ENCODE peak calls at places on chromosomes 13 and 19, in seven cellular contexts. One of them, this sample, is unnamed.

GRCh38 chr19:367561-367960 is 23.0 kb upstream of the MIER2 start:
- DNase-seq in activated CD4-positive, alpha-beta T cell treated with anti-CD3 and anti-CD28 coated beads for 1 hour: no peak
- DNase-seq in NCI-H1105 treated with DMSO at 0.1 percent for 48 hours: no peak
- DNase-seq in AG04450: no peak
- DNase-seq in esophagus squamous epithelium: no peak
- DNase-seq in naive B cell: no peak
- DNase-seq in SHP77: no peak
- DNase-seq in this sample: no peak

GRCh38 chr19:10888421-10888866 is 17.1 kb downstream of the CARM1 start:
- DNase-seq in activated CD4-positive, alpha-beta T cell treated with anti-CD3 and anti-CD28 coated beads for 1 hour: no peak
- DNase-seq in NCI-H1105 treated with DMSO at 0.1 percent for 48 hours: no peak
- DNase-seq in AG04450: no peak
- DNase-seq in esophagus squamous epithelium: no peak
- DNase-seq in naive B cell: no peak
- DNase-seq in SHP77: no peak
- DNase-seq in this sample: no peak

GRCh38 chr19:6772028-6772865 is at the start of gene VAV1:
- DNase-seq in activated CD4-positive, alpha-beta T cell treated with anti-CD3 and anti-CD28 coated beads for 1 hour: peak
- DNase-seq in NCI-H1105 treated with DMSO at 0.1 percent for 48 hours: no peak
- DNase-seq in AG04450: no peak
- DNase-seq in esophagus squamous epithelium: peak
- DNase-seq in naive B cell: peak
- DNase-seq in SHP77: no peak
- DNase-seq in this sample: peak

GRCh38 chr19:2288010-2288742 is 6.2 kb upstream of the PEAK3 start:
- DNase-seq in activated CD4-positive, alpha-beta T cell treated with anti-CD3 and anti-CD28 coated beads for 1 hour: no peak
- DNase-seq in NCI-H1105 treated with DMSO at 0.1 percent for 48 hours: peak
- DNase-seq in AG04450: no peak
- DNase-seq in esophagus squamous epithelium: no peak
- DNase-seq in naive B cell: no peak
- DNase-seq in SHP77: no peak
- DNase-seq in this sample: no peak

GRCh38 chr19:3034845-3035541 is 5.9 kb upstream of the TLE2 start:
- DNase-seq in activated CD4-positive, alpha-beta T cell treated with anti-CD3 and anti-CD28 coated beads for 1 hour: no peak
- DNase-seq in NCI-H1105 treated with DMSO at 0.1 percent for 48 hours: no peak
- DNase-seq in AG04450: no peak
- DNase-seq in esophagus squamous epithelium: no peak
- DNase-seq in naive B cell: no peak
- DNase-seq in SHP77: no peak
- DNase-seq in this sample: peak

GRCh38 chr13:113361406-113361805 is 2.5 kb downstream of the GRTP1 start:
- DNase-seq in activated CD4-positive, alpha-beta T cell treated with anti-CD3 and anti-CD28 coated beads for 1 hour: no peak
- DNase-seq in NCI-H1105 treated with DMSO at 0.1 percent for 48 hours: no peak
- DNase-seq in AG04450: no peak
- DNase-seq in esophagus squamous epithelium: no peak
- DNase-seq in naive B cell: no peak
- DNase-seq in SHP77: no peak
- DNase-seq in this sample: no peak

GRCh38 chr13:42653694-42654093 is 79.7 kb downstream of the TNFSF11 start:
- DNase-seq in activated CD4-positive, alpha-beta T cell treated with anti-CD3 and anti-CD28 coated beads for 1 hour: no peak
- DNase-seq in NCI-H1105 treated with DMSO at 0.1 percent for 48 hours: no peak
- DNase-seq in AG04450: no peak
- DNase-seq in esophagus squamous epithelium: no peak
- DNase-seq in naive B cell: no peak
- DNase-seq in SHP77: no peak
- DNase-seq in this sample: no peak

GRCh38 chr13:23578411-23579071 is 8.3 kb downstream of the TNFRSF19 start:
- DNase-seq in activated CD4-positive, alpha-beta T cell treated with anti-CD3 and anti-CD28 coated beads for 1 hour: peak
- DNase-seq in NCI-H1105 treated with DMSO at 0.1 percent for 48 hours: peak
- DNase-seq in AG04450: peak
- DNase-seq in esophagus squamous epithelium: no peak
- DNase-seq in naive B cell: no peak
- DNase-seq in SHP77: peak
- DNase-seq in this sample: peak

GRCh38 chr13:73857106-73857505 is 277.1 kb downstream of the KLF12 start:
- DNase-seq in activated CD4-positive, alpha-beta T cell treated with anti-CD3 and anti-CD28 coated beads for 1 hour: no peak
- DNase-seq in NCI-H1105 treated with DMSO at 0.1 percent for 48 hours: no peak
- DNase-seq in AG04450: no peak
- DNase-seq in esophagus squamous epithelium: no peak
- DNase-seq in naive B cell: no peak
- DNase-seq in SHP77: no peak
- DNase-seq in this sample: no peak

GRCh38 chr13:44894001-44894770 is 95.1 kb downstream of the NUFIP1 start:
- DNase-seq in activated CD4-positive, alpha-beta T cell treated with anti-CD3 and anti-CD28 coated beads for 1 hour: no peak
- DNase-seq in NCI-H1105 treated with DMSO at 0.1 percent for 48 hours: no peak
- DNase-seq in AG04450: no peak
- DNase-seq in esophagus squamous epithelium: no peak
- DNase-seq in naive B cell: no peak
- DNase-seq in SHP77: no peak
- DNase-seq in this sample: no peak

GRCh38 chr13:73956101-73956500 is 178.1 kb downstream of the KLF12 start:
- DNase-seq in activated CD4-positive, alpha-beta T cell treated with anti-CD3 and anti-CD28 coated beads for 1 hour: no peak
- DNase-seq in NCI-H1105 treated with DMSO at 0.1 percent for 48 hours: no peak
- DNase-seq in AG04450: no peak
- DNase-seq in esophagus squamous epithelium: no peak
- DNase-seq in naive B cell: no peak
- DNase-seq in SHP77: no peak
- DNase-seq in this sample: no peak

GRCh38 chr19:46919324-46919723 is 58.5 kb downstream of the ARHGAP35 start:
- DNase-seq in activated CD4-positive, alpha-beta T cell treated with anti-CD3 and anti-CD28 coated beads for 1 hour: no peak
- DNase-seq in NCI-H1105 treated with DMSO at 0.1 percent for 48 hours: no peak
- DNase-seq in AG04450: no peak
- DNase-seq in esophagus squamous epithelium: no peak
- DNase-seq in naive B cell: no peak
- DNase-seq in SHP77: no peak
- DNase-seq in this sample: no peak

GRCh38 chr19:3335431-3336350 is 30.7 kb upstream of the NFIC start:
- DNase-seq in activated CD4-positive, alpha-beta T cell treated with anti-CD3 and anti-CD28 coated beads for 1 hour: no peak
- DNase-seq in NCI-H1105 treated with DMSO at 0.1 percent for 48 hours: no peak
- DNase-seq in AG04450: no peak
- DNase-seq in esophagus squamous epithelium: no peak
- DNase-seq in naive B cell: no peak
- DNase-seq in SHP77: no peak
- DNase-seq in this sample: no peak

GRCh38 chr13:43464578-43465264 is 322.1 kb downstream of the ENOX1 start:
- DNase-seq in activated CD4-positive, alpha-beta T cell treated with anti-CD3 and anti-CD28 coated beads for 1 hour: no peak
- DNase-seq in NCI-H1105 treated with DMSO at 0.1 percent for 48 hours: no peak
- DNase-seq in AG04450: no peak
- DNase-seq in esophagus squamous epithelium: no peak
- DNase-seq in naive B cell: no peak
- DNase-seq in SHP77: no peak
- DNase-seq in this sample: no peak

GRCh38 chr19:1618157-1619093 is 13.2 kb upstream of the UQCR11 start:
- DNase-seq in activated CD4-positive, alpha-beta T cell treated with anti-CD3 and anti-CD28 coated beads for 1 hour: no peak
- DNase-seq in NCI-H1105 treated with DMSO at 0.1 percent for 48 hours: peak
- DNase-seq in AG04450: no peak
- DNase-seq in esophagus squamous epithelium: no peak
- DNase-seq in naive B cell: no peak
- DNase-seq in SHP77: peak
- DNase-seq in this sample: no peak

GRCh38 chr13:49021953-49022352 is 46.2 kb downstream of the FNDC3A start:
- DNase-seq in activated CD4-positive, alpha-beta T cell treated with anti-CD3 and anti-CD28 coated beads for 1 hour: no peak
- DNase-seq in NCI-H1105 treated with DMSO at 0.1 percent for 48 hours: no peak
- DNase-seq in AG04450: no peak
- DNase-seq in esophagus squamous epithelium: no peak
- DNase-seq in naive B cell: no peak
- DNase-seq in SHP77: no peak
- DNase-seq in this sample: no peak

GRCh38 chr19:50626796-50627195 is 12.9 kb downstream of the SYT3 start:
- DNase-seq in activated CD4-positive, alpha-beta T cell treated with anti-CD3 and anti-CD28 coated beads for 1 hour: no peak
- DNase-seq in NCI-H1105 treated with DMSO at 0.1 percent for 48 hours: no peak
- DNase-seq in AG04450: no peak
- DNase-seq in esophagus squamous epithelium: no peak
- DNase-seq in naive B cell: no peak
- DNase-seq in SHP77: no peak
- DNase-seq in this sample: no peak

GRCh38 chr13:42497798-42498197 is 76.2 kb upstream of the TNFSF11 start:
- DNase-seq in activated CD4-positive, alpha-beta T cell treated with anti-CD3 and anti-CD28 coated beads for 1 hour: no peak
- DNase-seq in NCI-H1105 treated with DMSO at 0.1 percent for 48 hours: no peak
- DNase-seq in AG04450: no peak
- DNase-seq in esophagus squamous epithelium: no peak
- DNase-seq in naive B cell: no peak
- DNase-seq in SHP77: no peak
- DNase-seq in this sample: no peak

GRCh38 chr19:58274771-58275199 is 4.0 kb upstream of the ZNF8 start:
- DNase-seq in activated CD4-positive, alpha-beta T cell treated with anti-CD3 and anti-CD28 coated beads for 1 hour: no peak
- DNase-seq in NCI-H1105 treated with DMSO at 0.1 percent for 48 hours: no peak
- DNase-seq in AG04450: no peak
- DNase-seq in esophagus squamous epithelium: no peak
- DNase-seq in naive B cell: no peak
- DNase-seq in SHP77: no peak
- DNase-seq in this sample: no peak